ENCODE peak calls at places on chromosomes 3 and 15, in five cellular contexts. Z is stimulated activated CD4-positive, alpha-beta T cell treated with anti-CD3 and anti-CD28 coated beads, Interleukin-4, amount 100 ng/mL, for 4 hours; N is HepG2; B is hypothalamus; Y is NT2/D1. X is an unnamed sample.

GRCh38 chr3:16917256-16917935 is 32.6 kb downstream of the PLCL2 start:
- DNase-seq in N (no peak), Z (no peak), B (no peak), Y (no peak), X (no peak)

GRCh38 chr3:169827712-169828111 is 15.0 kb upstream of the LRRC34 start:
- DNase-seq in B (no peak), N (no peak), Y (no peak), Z (no peak), X (no peak)

GRCh38 chr15:92623435-92623834 is 32.1 kb downstream of the FAM174B start:
- DNase-seq in B (no peak), Y (no peak), Z (no peak), N (no peak), X (no peak)

GRCh38 chr3:154522031-154522430 is 92.0 kb upstream of the GPR149 start:
- DNase-seq in Z (no peak), B (no peak), Y (no peak), N (no peak), X (no peak)

GRCh38 chr3:22835041-22835440 is 368.1 kb upstream of the UBE2E2 start:
- DNase-seq in N (no peak), Y (no peak), B (no peak), Z (no peak), X (no peak)

GRCh38 chr3:161231861-161232260 is 10.8 kb downstream of the NMD3 start:
- DNase-seq in Y (no peak), N (no peak), Z (no peak), B (no peak), X (no peak)

GRCh38 chr3:194220776-194221735 is 85.1 kb downstream of the HES1 start:
- DNase-seq in N (no peak), Y (no peak), Z (no peak), B (no peak), X (no peak)

GRCh38 chr3:150371741-150372254 is 36.3 kb upstream of the TSC22D2 start:
- DNase-seq in B (no peak), N (peak), Z (no peak), Y (no peak), X (no peak)

GRCh38 chr3:96622878-96623277 is 191.5 kb upstream of the EPHA6 start:
- DNase-seq in B (no peak), N (no peak), Y (no peak), Z (no peak), X (no peak)

GRCh38 chr3:161415506-161416231 is 44.4 kb upstream of the SPTSSB start:
- DNase-seq in N (no peak), Y (no peak), B (no peak), Z (no peak), X (no peak)

GRCh38 chr3:19749448-19750017 is 184.5 kb downstream of the EFHB start:
- DNase-seq in Y (no peak), B (no peak), N (no peak), Z (no peak), X (no peak)

GRCh38 chr15:38707802-38708671 is 143.4 kb upstream of the RASGRP1 start:
- DNase-seq in Z (peak), N (peak), B (no peak), Y (peak), X (peak)

GRCh38 chr3:6640907-6641306 is 220.0 kb upstream of the GRM7 start:
- DNase-seq in B (no peak), Z (no peak), N (no peak), Y (no peak), X (no peak)

GRCh38 chr3:141477224-141477623 is 9.6 kb upstream of the RASA2 start:
- DNase-seq in N (peak), Z (no peak), Y (no peak), B (no peak), X (no peak)

GRCh38 chr15:37093480-37094410 is 6.6 kb downstream of the MEIS2 start:
- DNase-seq in B (no peak), Y (no peak), Z (no peak), N (no peak), X (no peak)

GRCh38 chr3:58044656-58045055 is 36.4 kb downstream of the FLNB start:
- DNase-seq in Z (no peak), Y (no peak), B (no peak), N (no peak), X (no peak)

GRCh38 chr3:71724584-71725278 is 471 bp downstream of the EIF4E3 start:
- DNase-seq in Y (no peak), N (no peak), Z (no peak), B (no peak), X (peak)

GRCh38 chr3:171829841-171830559 is 13.1 kb upstream of the TMEM212 start:
- DNase-seq in Y (peak), Z (no peak), B (peak), N (peak), X (no peak)

GRCh38 chr3:146640361-146640760 is 35.2 kb upstream of the PLSCR5 start:
- DNase-seq in Y (no peak), B (no peak), Z (no peak), N (no peak), X (no peak)

GRCh38 chr3:111971533-111971932 is 7.3 kb upstream of the ABHD10 start:
- DNase-seq in Y (no peak), B (no peak), Z (no peak), N (no peak), X (no peak)

X was measured in GM12891.